ENCODE peak calls at places on chromosomes 5 and 9, in ten cellular contexts. L is cardiac muscle cell, G is substantia nigra, O is pancreas, U is uterus, H is aorta, C is GM12878, N is heart left ventricle, T is left ventricle myocardium inferior, K is tibial artery. M is an unnamed sample.

GRCh38 chr5:168443950-168444700 is 42.1 kb upstream of the RARS1 start:
- DNase-seq in L (no peak), G (no peak), O (no peak), U (no peak), H (no peak), C (no peak), N (no peak), T (no peak), K (no peak), M (no peak)

GRCh38 chr9:112273826-112274225 is 59.6 kb downstream of the PTBP3 start:
- DNase-seq in L (no peak), G (no peak), O (no peak), U (no peak), H (no peak), C (no peak), N (no peak), T (no peak), K (no peak), M (no peak)

GRCh38 chr9:135701067-135701967 is 668 bp upstream of the KCNT1 start:
- DNase-seq in L (no peak), G (no peak), O (no peak), U (no peak), H (no peak), C (no peak), N (no peak), T (no peak), K (no peak), M (no peak)

GRCh38 chr5:134600600-134600999 is 32.0 kb downstream of the SAR1B start:
- DNase-seq in L (no peak), G (no peak), O (no peak), U (no peak), H (no peak), C (no peak), N (no peak), T (no peak), K (no peak), M (no peak)

GRCh38 chr5:458547-459353 is 15.8 kb downstream of the EXOC3 start:
- DNase-seq in L (no peak), G (no peak), O (peak), U (peak), H (peak), C (peak), N (peak), T (peak), K (peak), M (no peak)

GRCh38 chr5:174046558-174046957 is 1.1 kb downstream of the NSG2 start:
- DNase-seq in L (no peak), G (no peak), O (no peak), U (no peak), H (no peak), C (no peak), N (no peak), T (no peak), K (no peak), M (no peak)

GRCh38 chr5:172052454-172053236 is 46.2 kb upstream of the FBXW11 start:
- DNase-seq in L (peak), G (no peak), O (no peak), U (no peak), H (peak), C (no peak), N (peak), T (peak), K (peak), M (peak)

GRCh38 chr5:38808666-38809343 is 37.0 kb upstream of the OSMR start:
- DNase-seq in L (no peak), G (no peak), O (no peak), U (peak), H (no peak), C (no peak), N (no peak), T (no peak), K (no peak), M (peak)

GRCh38 chr9:114811969-114812636 is 6.3 kb upstream of the TNFSF15 start:
- DNase-seq in L (no peak), G (no peak), O (no peak), U (no peak), H (no peak), C (no peak), N (no peak), T (no peak), K (no peak), M (no peak)

GRCh38 chr5:38193015-38193581 is 65.3 kb upstream of the EGFLAM start:
- DNase-seq in L (peak), G (no peak), O (peak), U (peak), H (peak), C (no peak), N (peak), T (peak), K (peak), M (peak)

GRCh38 chr9:137660144-137660543 is 41.3 kb downstream of the EHMT1 start:
- DNase-seq in L (no peak), G (no peak), O (no peak), U (peak), H (no peak), C (no peak), N (no peak), T (no peak), K (no peak), M (no peak)

GRCh38 chr5:150946351-150946905 is 41.6 kb upstream of the ZNF300 start:
- DNase-seq in L (no peak), G (peak), O (peak), U (peak), H (peak), C (no peak), N (peak), T (peak), K (peak), M (peak)

GRCh38 chr9:125550216-125550614 is 156.8 kb downstream of the MAPKAP1 start:
- DNase-seq in L (no peak), G (no peak), O (no peak), U (no peak), H (no peak), C (no peak), N (no peak), T (no peak), K (no peak), M (no peak)

GRCh38 chr5:131305138-131305650 is 41.3 kb downstream of the CDC42SE2 start:
- DNase-seq in L (no peak), G (no peak), O (no peak), U (no peak), H (no peak), C (no peak), N (no peak), T (no peak), K (no peak), M (no peak)

GRCh38 chr9:97322105-97322504 is 14.6 kb downstream of the CCDC180 start:
- DNase-seq in L (no peak), G (no peak), O (no peak), U (no peak), H (no peak), C (no peak), N (no peak), T (no peak), K (no peak), M (no peak)

GRCh38 chr5:173671121-173671949 is 54.9 kb upstream of the BOD1 start:
- DNase-seq in L (no peak), G (peak), O (peak), U (peak), H (peak), C (no peak), N (peak), T (peak), K (peak), M (peak)

GRCh38 chr5:92769986-92770385 is 811.0 kb downstream of the NR2F1-AS1 start:
- DNase-seq in L (no peak), G (no peak), O (no peak), U (no peak), H (no peak), C (no peak), N (no peak), T (no peak), K (no peak), M (no peak)

GRCh38 chr9:20363233-20363632 is 259.1 kb downstream of the MLLT3 start:
- DNase-seq in L (no peak), G (no peak), O (no peak), U (no peak), H (no peak), C (no peak), N (no peak), T (no peak), K (no peak), M (no peak)

GRCh38 chr9:114898741-114899140 is 31.6 kb downstream of the TNFSF8 start:
- DNase-seq in L (no peak), G (no peak), O (no peak), U (no peak), H (peak), C (no peak), N (peak), T (peak), K (peak), M (peak)

GRCh38 chr5:139636975-139637408 is 11.2 kb upstream of the CXXC5 start:
- DNase-seq in L (no peak), G (no peak), O (no peak), U (no peak), H (no peak), C (peak), N (no peak), T (no peak), K (no peak), M (no peak)

GRCh38 chr5:159034083-159034824 is 65.5 kb downstream of the EBF1 start:
- DNase-seq in L (no peak), G (no peak), O (no peak), U (peak), H (no peak), C (no peak), N (no peak), T (no peak), K (no peak), M (peak)

GRCh38 chr9:131397100-131397790 is 3.4 kb downstream of the PRRC2B start:
- DNase-seq in L (peak), G (no peak), O (no peak), U (no peak), H (peak), C (no peak), N (no peak), T (no peak), K (no peak), M (no peak)
- H3K27ac ChIP-seq in L (peak), G (peak), O (no peak), U (peak), H (peak), C (peak), N (peak), T (peak), K (peak), M (peak)

DNA sequence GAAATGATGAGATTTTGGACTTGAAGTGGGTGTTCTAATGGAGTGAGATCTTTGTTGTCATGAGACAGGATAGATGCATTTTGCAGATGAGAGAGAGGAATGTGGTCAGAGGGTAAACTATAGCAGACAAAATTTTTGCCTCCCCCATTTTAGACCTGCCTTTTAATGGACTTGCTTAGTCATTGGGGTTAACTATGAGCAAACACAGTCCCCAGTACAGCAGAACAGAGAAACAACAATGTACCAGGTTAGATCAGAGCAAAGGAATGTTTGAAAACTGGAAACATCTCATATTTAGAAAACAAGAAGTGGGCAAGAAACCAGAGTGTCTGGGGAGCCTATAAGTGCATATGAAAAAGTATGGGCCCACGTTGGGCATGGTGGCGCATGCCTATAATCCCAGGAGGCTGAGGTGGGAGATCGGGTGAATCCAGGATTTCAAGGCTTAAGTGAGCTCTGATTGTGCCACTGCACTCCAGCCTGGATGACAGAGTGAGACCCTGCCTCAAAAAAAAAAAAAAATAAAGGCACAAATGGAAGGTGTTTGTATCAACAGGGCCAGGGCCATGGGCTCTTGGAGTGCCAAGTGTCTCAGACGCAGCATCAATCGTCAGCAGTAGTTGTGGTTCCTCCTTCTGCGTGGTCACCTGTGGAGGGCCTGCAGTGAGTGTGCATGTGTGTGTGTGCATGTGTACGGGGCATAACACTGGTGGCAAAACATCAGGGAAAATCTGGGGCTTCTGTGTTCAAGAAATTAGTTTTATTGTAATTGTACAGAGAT is 214.4 kb upstream of the S1PR3 start:
- DNase-seq in L (no peak), G (no peak), O (no peak), U (no peak), H (no peak), C (no peak), N (no peak), T (no peak), K (no peak), M (no peak)
- H3K27ac ChIP-seq in L (no peak), G (no peak), O (no peak), U (peak), H (no peak), C (no peak), N (peak), T (peak), K (peak), M (peak)

DNA sequence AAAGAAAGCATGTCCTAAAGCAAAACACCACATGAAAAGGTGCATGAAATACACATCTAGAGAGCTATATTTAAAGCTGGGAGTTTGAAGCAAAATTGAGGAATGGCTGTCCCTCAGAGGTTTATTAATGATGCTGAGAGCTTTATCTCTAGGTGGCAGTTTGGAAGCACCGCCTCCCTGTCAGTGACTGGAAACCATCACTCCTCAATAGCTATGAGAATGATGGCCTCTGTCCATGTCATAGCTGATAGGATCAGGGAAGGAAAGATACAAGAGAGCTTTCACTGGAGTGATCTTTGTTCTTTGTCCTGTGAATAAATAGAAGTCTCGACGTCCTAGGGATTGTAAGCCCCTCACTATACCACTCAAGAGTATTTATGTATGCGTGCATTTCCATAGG is 110.5 kb downstream of the NUDT12 start:
- DNase-seq in L (no peak), G (no peak), O (no peak), U (no peak), H (no peak), C (no peak), N (no peak), T (no peak), K (no peak), M (no peak)
- H3K27ac ChIP-seq in L (peak), G (no peak), O (no peak), U (no peak), H (no peak), C (no peak), N (no peak), T (no peak), K (no peak), M (no peak)

GRCh38 chr5:148146487-148146886 is 21.9 kb upstream of the SPINK14 start:
- DNase-seq in L (no peak), G (no peak), O (no peak), U (no peak), H (no peak), C (no peak), N (no peak), T (no peak), K (no peak), M (no peak)
- H3K27ac ChIP-seq in L (no peak), G (no peak), O (no peak), U (no peak), H (no peak), C (no peak), N (no peak), T (no peak), K (no peak), M (no peak)

M was measured in heart right ventricle.